ENCODE peak calls at places on chromosomes 4 and X, in five cellular contexts. K is brain microvascular endothelial cell, G is astrocyte, U is pancreas, N is GM23338. X is an unnamed sample.

GRCh38 chr4:167021545-167022155 is 212.6 kb downstream of the SPOCK3 start:
- DNase-seq in K (peak), G (peak), U (peak), N (peak), X (peak)

GRCh38 chrX:88101968-88102367 is 584.4 kb downstream of the KLHL4 start:
- DNase-seq in K (no peak), G (no peak), U (no peak), N (no peak), X (no peak)

GRCh38 chr4:76658231-76659102 is 223.4 kb downstream of the SHROOM3 start:
- DNase-seq in K (no peak), G (peak), U (no peak), N (no peak), X (no peak)

GRCh38 chr4:8163436-8164193 is 5.0 kb upstream of the ABLIM2 start:
- DNase-seq in K (no peak), G (no peak), U (no peak), N (no peak), X (no peak)

GRCh38 chr4:82201303-82201702 is 172.5 kb downstream of the HNRNPD start:
- DNase-seq in K (peak), G (peak), U (no peak), N (no peak), X (no peak)

GRCh38 chr4:2290488-2290887 is 28.6 kb upstream of the MXD4 start:
- DNase-seq in K (no peak), G (no peak), U (no peak), N (no peak), X (no peak)

GRCh38 chr4:1178300-1179088 is 6.1 kb upstream of the SPON2 start:
- DNase-seq in K (no peak), G (no peak), U (no peak), N (no peak), X (no peak)

GRCh38 chr4:17763352-17763890 is 18.0 kb downstream of the FAM184B start:
- DNase-seq in K (no peak), G (no peak), U (no peak), N (no peak), X (no peak)

GRCh38 chrX:21831496-21831895 is 7.9 kb upstream of the MBTPS2 start:
- DNase-seq in K (no peak), G (no peak), U (no peak), N (no peak), X (no peak)

GRCh38 chr4:40309250-40309774 is 25.8 kb upstream of the CHRNA9 start:
- DNase-seq in K (peak), G (peak), U (peak), N (peak), X (peak)

GRCh38 chr4:4860803-4861591 is 1.5 kb downstream of the MSX1 start:
- DNase-seq in K (peak), G (no peak), U (no peak), N (peak), X (no peak)

GRCh38 chr4:157075401-157075800 is 549 bp upstream of the GLRB start:
- DNase-seq in K (no peak), G (no peak), U (no peak), N (no peak), X (no peak)

DNA sequence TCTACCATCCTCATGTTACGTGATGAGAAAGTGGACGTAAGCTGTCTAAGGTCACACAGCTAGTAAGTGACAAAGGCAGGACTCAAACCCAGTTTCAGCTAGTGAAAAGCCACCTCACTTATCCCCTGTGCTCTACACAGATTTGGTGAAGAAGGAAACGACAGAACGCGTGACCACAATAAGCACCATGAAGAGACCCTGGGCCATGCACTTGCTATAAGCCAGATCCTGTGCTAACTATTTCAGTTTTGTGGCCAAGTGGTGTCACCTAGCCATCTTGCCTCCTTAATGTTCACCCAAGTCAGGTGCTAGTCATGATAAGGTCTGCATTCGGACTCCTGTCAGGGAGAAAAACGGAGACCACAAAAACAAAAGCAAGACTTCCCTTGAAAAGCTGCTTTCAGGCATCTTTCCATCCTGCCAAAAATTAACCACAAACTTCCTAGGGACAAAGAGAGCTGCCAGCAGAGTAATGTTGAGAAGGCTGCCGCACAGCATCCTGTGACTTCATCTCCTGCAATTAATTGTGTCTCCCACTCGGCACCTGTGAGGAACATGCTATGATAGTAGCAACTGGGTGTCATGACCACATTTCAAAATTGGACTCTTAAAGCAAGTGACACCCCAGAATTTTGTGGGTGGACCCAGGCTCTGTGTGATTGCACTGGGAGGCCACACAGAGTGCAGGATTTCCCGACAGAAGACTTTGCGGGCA is 8.8 kb upstream of the IDS start:
- DNase-seq in K (no peak), G (peak), U (no peak), N (no peak), X (no peak)
- H3K4me3 ChIP-seq in K (no peak), G (no peak), U (no peak), N (no peak), X (no peak)

DNA sequence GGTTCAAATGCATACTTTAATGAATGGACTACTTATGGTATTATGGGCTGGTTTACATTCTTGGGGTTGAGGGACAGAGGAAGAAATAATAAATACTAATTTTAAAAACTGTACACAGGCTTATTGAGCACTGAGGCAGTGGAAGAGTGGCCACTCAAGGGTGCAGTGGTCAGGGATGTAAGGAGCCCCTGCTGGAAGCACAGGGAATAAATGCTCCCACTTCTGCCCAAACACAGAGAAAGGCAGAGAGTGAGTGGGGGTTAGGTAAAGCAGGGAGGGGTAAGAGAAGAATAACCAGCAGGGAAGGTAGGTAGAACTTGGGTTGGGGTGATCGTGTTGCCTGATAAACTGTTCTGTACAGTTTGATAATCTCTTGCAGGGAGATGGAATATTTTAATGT is 60.0 kb downstream of the GAB1 start:
- DNase-seq in K (no peak), G (no peak), U (no peak), N (peak), X (no peak)
- TF ChIP-seq CTCF in K (peak), G (no peak), U (no peak), N (peak), X (no peak)

DNA sequence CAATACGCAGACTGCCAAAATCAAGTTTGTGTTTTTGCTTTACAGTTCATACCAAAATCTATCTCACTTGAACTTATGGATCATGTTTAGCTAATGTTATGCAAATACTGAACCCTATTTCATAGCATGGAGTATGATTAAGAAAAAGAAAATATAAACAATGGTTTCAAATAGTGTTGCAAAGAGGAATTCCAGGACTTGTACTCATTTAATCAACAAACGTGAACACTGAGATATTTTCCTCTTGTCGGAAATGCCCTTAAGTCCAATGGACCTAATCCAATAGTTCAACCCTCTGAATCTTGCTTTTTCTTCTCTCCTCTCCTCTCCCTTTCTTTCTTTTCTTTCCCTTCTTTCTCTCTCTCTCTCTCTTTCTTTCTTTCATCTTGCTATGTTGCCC is 30.8 kb downstream of the RASL11B start:
- DNase-seq in K (no peak), G (no peak), U (no peak), N (no peak), X (no peak)
- H3K27ac ChIP-seq in K (no peak), G (no peak), U (no peak), N (no peak), X (no peak)

GRCh38 chr4:88009871-88010270 is 2.4 kb downstream of the PKD2 start:
- DNase-seq in K (no peak), G (no peak), U (no peak), N (no peak), X (no peak)
- H3K4me3 ChIP-seq in K (peak), G (no peak), U (no peak), N (peak), X (no peak)

GRCh38 chr4:77938560-77938959 is 75.9 kb downstream of the MRPL1 start:
- DNase-seq in K (no peak), G (no peak), U (no peak), N (peak), X (no peak)
- TF ChIP-seq CTCF in K (no peak), G (no peak), U (no peak), N (peak), X (no peak)